ENCODE peak calls at places on chromosomes 3 and 15, in eight cellular contexts. One of them, this sample, is unnamed.
A peak's percentile ranks its signal among the peaks of the same experiment; 100 is the strongest.

GRCh38 chr15:80998252-80998651 is 2.5 kb upstream of the TLNRD1 start:
- DNase-seq in bronchial epithelial cell: no peak
- DNase-seq in mucosa of descending colon: no peak
- DNase-seq in pancreas: no peak
- DNase-seq in uterus: no peak
- DNase-seq in PC-3: no peak
- DNase-seq in astrocyte of the spinal cord: no peak
- DNase-seq in psoas muscle: no peak
- DNase-seq in this sample: no peak

GRCh38 chr3:47096955-47097354 is 67.0 kb downstream of the SETD2 start:
- DNase-seq in bronchial epithelial cell: peak; percentile 43
- DNase-seq in mucosa of descending colon: no peak
- DNase-seq in pancreas: no peak
- DNase-seq in uterus: no peak
- DNase-seq in PC-3: peak; percentile 46
- DNase-seq in astrocyte of the spinal cord: peak; percentile 65
- DNase-seq in psoas muscle: no peak
- DNase-seq in this sample: no peak

GRCh38 chr15:94070341-94071275 is 160.8 kb upstream of the MCTP2 start:
- DNase-seq in bronchial epithelial cell: peak; percentile 48
- DNase-seq in mucosa of descending colon: peak; percentile 45
- DNase-seq in pancreas: no peak
- DNase-seq in uterus: peak; percentile 51
- DNase-seq in PC-3: peak; percentile 30
- DNase-seq in astrocyte of the spinal cord: peak; percentile 66
- DNase-seq in psoas muscle: no peak
- DNase-seq in this sample: no peak

GRCh38 chr15:38860253-38860652 is 295.6 kb upstream of the RASGRP1 start:
- DNase-seq in bronchial epithelial cell: no peak
- DNase-seq in mucosa of descending colon: peak; percentile 16
- DNase-seq in pancreas: no peak
- DNase-seq in uterus: no peak
- DNase-seq in PC-3: no peak
- DNase-seq in astrocyte of the spinal cord: no peak
- DNase-seq in psoas muscle: no peak
- DNase-seq in this sample: no peak

GRCh38 chr15:82918607-82919230 is 33.8 kb downstream of the HOMER2 start:
- DNase-seq in bronchial epithelial cell: no peak
- DNase-seq in mucosa of descending colon: no peak
- DNase-seq in pancreas: no peak
- DNase-seq in uterus: no peak
- DNase-seq in PC-3: no peak
- DNase-seq in astrocyte of the spinal cord: no peak
- DNase-seq in psoas muscle: no peak
- DNase-seq in this sample: no peak

GRCh38 chr3:15081960-15082664 is 16.8 kb downstream of the RBSN start:
- DNase-seq in bronchial epithelial cell: peak; percentile 61
- DNase-seq in mucosa of descending colon: no peak
- DNase-seq in pancreas: no peak
- DNase-seq in uterus: no peak
- DNase-seq in PC-3: peak; percentile 25
- DNase-seq in astrocyte of the spinal cord: no peak
- DNase-seq in psoas muscle: no peak
- DNase-seq in this sample: no peak

GRCh38 chr3:157906627-157907026 is 199.6 kb downstream of the SHOX2 start:
- DNase-seq in bronchial epithelial cell: no peak
- DNase-seq in mucosa of descending colon: no peak
- DNase-seq in pancreas: no peak
- DNase-seq in uterus: no peak
- DNase-seq in PC-3: peak; percentile 57
- DNase-seq in astrocyte of the spinal cord: no peak
- DNase-seq in psoas muscle: no peak
- DNase-seq in this sample: no peak

GRCh38 chr3:52532838-52533622 is 627 bp downstream of the NT5DC2 start:
- DNase-seq in bronchial epithelial cell: no peak
- DNase-seq in mucosa of descending colon: peak; percentile 25
- DNase-seq in pancreas: peak; percentile 20
- DNase-seq in uterus: peak; percentile 28
- DNase-seq in PC-3: peak; percentile 20
- DNase-seq in astrocyte of the spinal cord: peak; percentile 18
- DNase-seq in psoas muscle: peak; percentile 70
- DNase-seq in this sample: no peak

GRCh38 chr3:169241928-169242751 is 421.4 kb downstream of the MECOM start:
- DNase-seq in bronchial epithelial cell: peak; percentile 63
- DNase-seq in mucosa of descending colon: no peak
- DNase-seq in pancreas: peak; percentile 37
- DNase-seq in uterus: no peak
- DNase-seq in PC-3: no peak
- DNase-seq in astrocyte of the spinal cord: peak; percentile 80
- DNase-seq in psoas muscle: no peak
- DNase-seq in this sample: peak; percentile 46

GRCh38 chr3:31106912-31107311 is 212.5 kb upstream of the GADL1 start:
- DNase-seq in bronchial epithelial cell: peak; percentile 57
- DNase-seq in mucosa of descending colon: no peak
- DNase-seq in pancreas: no peak
- DNase-seq in uterus: no peak
- DNase-seq in PC-3: no peak
- DNase-seq in astrocyte of the spinal cord: peak; percentile 9
- DNase-seq in psoas muscle: no peak
- DNase-seq in this sample: no peak

GRCh38 chr3:31103623-31104180 is 209.2 kb upstream of the GADL1 start:
- DNase-seq in bronchial epithelial cell: peak; percentile 37
- DNase-seq in mucosa of descending colon: no peak
- DNase-seq in pancreas: no peak
- DNase-seq in uterus: no peak
- DNase-seq in PC-3: peak; percentile 39
- DNase-seq in astrocyte of the spinal cord: no peak
- DNase-seq in psoas muscle: no peak
- DNase-seq in this sample: no peak

GRCh38 chr3:31106204-31106603 is 211.7 kb upstream of the GADL1 start:
- DNase-seq in bronchial epithelial cell: peak; percentile 97
- DNase-seq in mucosa of descending colon: peak; percentile 10
- DNase-seq in pancreas: no peak
- DNase-seq in uterus: no peak
- DNase-seq in PC-3: peak; percentile 82
- DNase-seq in astrocyte of the spinal cord: peak; percentile 87
- DNase-seq in psoas muscle: no peak
- DNase-seq in this sample: no peak

GRCh38 chr3:31105011-31105410 is 210.6 kb upstream of the GADL1 start:
- DNase-seq in bronchial epithelial cell: no peak
- DNase-seq in mucosa of descending colon: no peak
- DNase-seq in pancreas: no peak
- DNase-seq in uterus: no peak
- DNase-seq in PC-3: peak; percentile 80
- DNase-seq in astrocyte of the spinal cord: no peak
- DNase-seq in psoas muscle: no peak
- DNase-seq in this sample: no peak

DNA sequence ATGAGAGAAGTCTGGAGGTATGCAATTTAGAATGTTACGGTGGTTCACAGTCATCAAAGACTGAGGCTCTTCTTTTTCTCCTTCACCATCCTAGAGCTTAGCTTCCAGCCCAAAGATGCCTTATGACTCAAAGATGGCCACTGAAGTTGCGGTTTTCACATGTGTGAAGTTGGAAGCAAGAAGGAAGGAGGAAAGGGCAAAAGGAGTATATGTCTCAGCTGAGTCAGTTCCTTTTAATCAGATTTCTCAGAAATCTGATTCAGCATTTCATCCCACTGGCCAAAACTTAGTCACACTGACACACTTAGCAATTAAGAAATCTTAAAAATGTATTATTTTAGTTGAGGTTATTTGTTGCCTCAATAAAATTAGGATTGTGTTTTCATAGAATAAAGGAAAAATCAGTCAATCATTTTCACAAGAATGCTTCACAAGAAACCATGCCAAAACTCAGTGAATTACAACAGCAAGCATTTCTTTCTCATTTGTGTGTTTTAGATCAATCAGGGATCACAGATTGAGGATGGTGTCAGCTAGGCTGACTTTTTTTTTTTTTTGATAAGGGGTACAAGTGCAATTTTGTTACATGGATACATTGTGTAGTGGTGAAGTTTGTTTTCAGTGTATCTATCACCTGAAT is 211.1 kb upstream of the GADL1 start:
- DNase-seq in bronchial epithelial cell: peak; percentile 99
- DNase-seq in mucosa of descending colon: no peak
- DNase-seq in pancreas: no peak
- DNase-seq in uterus: no peak
- DNase-seq in PC-3: peak; percentile 94
- DNase-seq in astrocyte of the spinal cord: peak; percentile 96
- DNase-seq in psoas muscle: no peak
- DNase-seq in this sample: no peak
- H3K4me3 ChIP-seq in bronchial epithelial cell: no peak overlapping the region
- H3K4me3 ChIP-seq in mucosa of descending colon: no peak overlapping the region
- H3K4me3 ChIP-seq in pancreas: no peak overlapping the region
- H3K4me3 ChIP-seq in uterus: no peak overlapping the region
- H3K4me3 ChIP-seq in PC-3: peak overlapping the region; percentile 8
- H3K4me3 ChIP-seq in astrocyte of the spinal cord: no peak overlapping the region
- H3K4me3 ChIP-seq in psoas muscle: no peak overlapping the region
- H3K4me3 ChIP-seq in this sample: no peak overlapping the region

GRCh38 chr15:66879968-66880367 is 177.9 kb downstream of the SMAD6 start:
- DNase-seq in bronchial epithelial cell: no peak
- DNase-seq in mucosa of descending colon: no peak
- DNase-seq in pancreas: no peak
- DNase-seq in uterus: no peak
- DNase-seq in PC-3: no peak
- DNase-seq in astrocyte of the spinal cord: no peak
- DNase-seq in psoas muscle: no peak
- DNase-seq in this sample: no peak

GRCh38 chr15:66878761-66879160 is 176.7 kb downstream of the SMAD6 start:
- DNase-seq in bronchial epithelial cell: no peak
- DNase-seq in mucosa of descending colon: no peak
- DNase-seq in pancreas: no peak
- DNase-seq in uterus: no peak
- DNase-seq in PC-3: no peak
- DNase-seq in astrocyte of the spinal cord: no peak
- DNase-seq in psoas muscle: no peak
- DNase-seq in this sample: no peak

GRCh38 chr15:66881173-66881905 is 179.3 kb downstream of the SMAD6 start:
- DNase-seq in bronchial epithelial cell: no peak
- DNase-seq in mucosa of descending colon: no peak
- DNase-seq in pancreas: no peak
- DNase-seq in uterus: no peak
- DNase-seq in PC-3: no peak
- DNase-seq in astrocyte of the spinal cord: no peak
- DNase-seq in psoas muscle: no peak
- DNase-seq in this sample: no peak

GRCh38 chr15:66879511-66879910 is 177.5 kb downstream of the SMAD6 start:
- DNase-seq in bronchial epithelial cell: no peak
- DNase-seq in mucosa of descending colon: no peak
- DNase-seq in pancreas: no peak
- DNase-seq in uterus: no peak
- DNase-seq in PC-3: no peak
- DNase-seq in astrocyte of the spinal cord: no peak
- DNase-seq in psoas muscle: no peak
- DNase-seq in this sample: no peak

DNA sequence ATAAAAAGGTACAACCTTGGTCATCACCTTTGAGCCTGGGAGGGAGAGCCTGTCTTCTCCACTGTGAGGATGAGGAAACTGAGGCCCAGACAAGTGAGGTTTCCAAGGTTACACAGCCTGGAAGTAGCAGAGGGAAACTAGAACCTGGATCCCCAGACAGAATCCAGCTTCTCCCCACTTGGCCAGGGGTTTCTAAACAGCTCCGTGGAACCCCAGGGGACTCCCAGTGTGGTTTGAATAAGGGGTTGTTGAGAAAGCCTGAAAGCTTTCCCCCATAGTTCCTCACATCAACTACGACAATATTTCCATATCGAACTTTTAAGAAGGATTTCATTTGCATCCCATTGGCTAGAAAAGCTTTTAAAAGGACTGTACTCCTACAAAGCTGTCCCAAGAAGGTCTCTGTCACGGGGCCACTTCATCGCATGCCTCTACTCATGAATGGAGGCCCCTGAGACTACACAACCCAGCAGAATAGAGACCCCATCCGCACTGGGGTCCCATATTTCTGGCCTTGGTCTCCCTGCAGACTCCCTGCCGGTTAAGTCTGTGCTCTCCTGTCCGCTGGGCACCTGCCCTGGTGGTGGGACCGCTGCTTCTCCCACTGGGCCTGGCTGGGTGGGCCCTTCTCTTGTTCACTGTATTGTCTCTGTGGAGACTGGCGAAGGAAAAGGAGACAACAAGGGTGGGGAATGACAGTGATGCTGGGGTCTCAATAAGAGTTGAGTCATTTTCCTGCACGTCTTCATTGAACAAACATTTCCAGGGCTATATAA is 178.5 kb downstream of the SMAD6 start:
- DNase-seq in bronchial epithelial cell: no peak
- DNase-seq in mucosa of descending colon: no peak
- DNase-seq in pancreas: no peak
- DNase-seq in uterus: no peak
- DNase-seq in PC-3: no peak
- DNase-seq in astrocyte of the spinal cord: no peak
- DNase-seq in psoas muscle: no peak
- DNase-seq in this sample: no peak
- H3K4me3 ChIP-seq in bronchial epithelial cell: no peak overlapping the region
- H3K4me3 ChIP-seq in mucosa of descending colon: no peak overlapping the region
- H3K4me3 ChIP-seq in pancreas: no peak overlapping the region
- H3K4me3 ChIP-seq in uterus: no peak overlapping the region
- H3K4me3 ChIP-seq in PC-3: no peak overlapping the region
- H3K4me3 ChIP-seq in astrocyte of the spinal cord: no peak overlapping the region
- H3K4me3 ChIP-seq in psoas muscle: no peak overlapping the region
- H3K4me3 ChIP-seq in this sample: no peak overlapping the region

DNA sequence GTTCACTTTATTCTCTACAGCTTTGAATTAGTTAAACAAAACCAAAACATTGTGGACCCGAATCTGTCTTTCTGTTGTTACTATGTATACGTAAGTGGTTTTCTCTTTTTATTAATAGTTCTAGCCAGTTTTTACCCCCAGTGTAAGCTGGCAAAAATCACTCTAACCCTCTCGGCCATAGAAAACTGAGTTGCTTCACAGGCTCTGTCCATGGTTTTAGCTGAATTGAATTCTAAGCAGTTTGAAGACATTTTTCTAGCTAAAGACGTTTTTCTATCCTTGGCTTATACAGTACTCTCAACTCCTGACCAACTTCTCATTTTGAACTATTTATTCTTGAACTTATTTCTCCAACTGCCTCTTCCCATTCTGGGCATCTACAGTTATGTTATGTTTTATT is 62.9 kb downstream of the CDIN1 start:
- DNase-seq in bronchial epithelial cell: no peak
- DNase-seq in mucosa of descending colon: no peak
- DNase-seq in pancreas: no peak
- DNase-seq in uterus: no peak
- DNase-seq in PC-3: no peak
- DNase-seq in astrocyte of the spinal cord: no peak
- DNase-seq in psoas muscle: no peak
- DNase-seq in this sample: no peak
- H3K4me3 ChIP-seq in bronchial epithelial cell: no peak overlapping the region
- H3K4me3 ChIP-seq in mucosa of descending colon: no peak overlapping the region
- H3K4me3 ChIP-seq in pancreas: no peak overlapping the region
- H3K4me3 ChIP-seq in uterus: no peak overlapping the region
- H3K4me3 ChIP-seq in PC-3: no peak overlapping the region
- H3K4me3 ChIP-seq in astrocyte of the spinal cord: no peak overlapping the region
- H3K4me3 ChIP-seq in psoas muscle: no peak overlapping the region
- H3K4me3 ChIP-seq in this sample: no peak overlapping the region

DNA sequence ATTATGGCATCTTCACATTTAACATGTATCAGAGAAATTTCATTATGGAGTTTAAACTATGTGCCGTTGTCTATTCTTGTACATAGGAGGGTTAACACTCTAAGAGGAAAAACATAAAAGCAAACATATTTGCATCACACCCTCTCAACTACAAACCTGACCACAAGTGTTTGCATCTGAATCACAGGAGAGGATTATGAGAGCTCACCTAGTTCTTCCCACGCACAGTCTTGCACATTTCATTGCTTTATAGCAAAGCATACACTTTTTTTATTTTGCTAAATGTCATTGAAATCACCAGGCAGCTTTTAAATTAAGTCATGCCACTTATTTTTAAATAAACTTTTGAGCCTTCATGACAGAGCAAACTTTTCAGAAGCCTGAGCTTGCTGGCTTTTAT is 12.5 kb downstream of the TRAT1 start:
- DNase-seq in bronchial epithelial cell: peak; percentile 19
- DNase-seq in mucosa of descending colon: no peak
- DNase-seq in pancreas: no peak
- DNase-seq in uterus: no peak
- DNase-seq in PC-3: no peak
- DNase-seq in astrocyte of the spinal cord: no peak
- DNase-seq in psoas muscle: no peak
- DNase-seq in this sample: no peak
- H3K4me3 ChIP-seq in bronchial epithelial cell: no peak overlapping the region
- H3K4me3 ChIP-seq in mucosa of descending colon: no peak overlapping the region
- H3K4me3 ChIP-seq in pancreas: no peak overlapping the region
- H3K4me3 ChIP-seq in uterus: no peak overlapping the region
- H3K4me3 ChIP-seq in PC-3: no peak overlapping the region
- H3K4me3 ChIP-seq in astrocyte of the spinal cord: no peak overlapping the region
- H3K4me3 ChIP-seq in psoas muscle: no peak overlapping the region
- H3K4me3 ChIP-seq in this sample: no peak overlapping the region